ENCODE peak calls at places on chromosomes 6 and 20, in nine cellular contexts. Q is uterus, F is GM06990, A is AG09319, M is fibroblast of villous mesenchyme, N is RWPE1, X is H1, L is GM13977, Z is fibroblast of lung. I is an unnamed sample.

GRCh38 chr6:88662653-88663174 is 300.7 kb downstream of the RNGTT start:
- DNase-seq in X (no peak), N (no peak), L (peak; percentile 10), Q (no peak), F (peak; percentile 46), M (no peak), Z (no peak), A (no peak), I (peak; percentile 26)

GRCh38 chr6:113129991-113130390 is 727.2 kb upstream of the MARCKS start:
- DNase-seq in F (no peak), Q (no peak), M (no peak), X (no peak), Z (no peak), A (no peak), L (no peak), N (no peak), I (no peak)

GRCh38 chr6:32086661-32087573 is 22.2 kb downstream of the TNXB start:
- DNase-seq in X (peak; percentile 63), A (peak; percentile 44), F (peak; percentile 48), Z (peak; percentile 57), Q (no peak), L (peak; percentile 77), N (peak; percentile 49), M (peak; percentile 78), I (peak; percentile 78)

GRCh38 chr20:21364413-21364812 is 32.9 kb downstream of the NKX2-4 start:
- DNase-seq in M (no peak), X (no peak), Z (no peak), F (no peak), N (no peak), A (no peak), Q (no peak), L (no peak), I (no peak)

GRCh38 chr6:137717074-137718073 is 149.7 kb upstream of the TNFAIP3 start:
- DNase-seq in Q (no peak), X (no peak), F (no peak), L (no peak), N (no peak), M (no peak), Z (no peak), A (no peak), I (no peak)

GRCh38 chr6:17740559-17741220 is 34.0 kb upstream of the NUP153 start:
- DNase-seq in A (no peak), M (no peak), Q (no peak), N (no peak), X (no peak), F (no peak), L (no peak), Z (no peak), I (no peak)

GRCh38 chr6:138570716-138571020 is 71.4 kb upstream of the NHSL1 start:
- DNase-seq in X (no peak), Q (no peak), A (no peak), F (no peak), M (no peak), Z (peak; percentile 23), L (no peak), N (no peak), I (no peak)

GRCh38 chr20:5822569-5822968 is 72.4 kb downstream of the SHLD1 start:
- DNase-seq in X (no peak), F (no peak), L (no peak), N (no peak), Q (no peak), M (no peak), A (no peak), Z (no peak), I (no peak)

GRCh38 chr6:85081102-85081501 is 316.7 kb upstream of the TBX18 start:
- DNase-seq in N (no peak), X (no peak), L (no peak), F (no peak), Z (no peak), Q (no peak), A (no peak), M (no peak), I (no peak)

GRCh38 chr6:29724937-29725869 is 2.0 kb downstream of the HLA-F start:
- DNase-seq in A (no peak), L (no peak), Q (no peak), F (no peak), Z (no peak), M (no peak), N (no peak), X (no peak), I (no peak)

GRCh38 chr6:29725981-29726380 is 2.7 kb downstream of the HLA-F start:
- DNase-seq in M (no peak), Z (no peak), N (no peak), A (no peak), X (no peak), L (no peak), F (no peak), Q (no peak), I (no peak)

GRCh38 chr6:29722773-29723665 is at the start of gene HLA-F:
- DNase-seq in M (peak; percentile 88), N (peak; percentile 92), L (peak; percentile 90), Z (peak; percentile 59), X (peak; percentile 83), F (peak; percentile 79), A (peak; percentile 49), Q (peak; percentile 85), I (peak; percentile 94)

GRCh38 chr6:29723666-29724588 is 693 bp downstream of the HLA-F start:
- DNase-seq in N (peak; percentile 30), X (peak; percentile 83), L (peak; percentile 78), F (peak; percentile 72), A (no peak), Q (peak; percentile 59), M (peak; percentile 14), Z (no peak), I (peak; percentile 88)

GRCh38 chr6:29720863-29721262 is 2.4 kb upstream of the HLA-F start:
- DNase-seq in Q (no peak), N (no peak), L (no peak), Z (no peak), A (no peak), X (no peak), M (no peak), F (no peak), I (no peak)
- TF ChIP-seq CTCF in Q (no peak), N (peak; percentile 6), L (peak; percentile 38), Z (no peak), A (no peak), X (peak; percentile 54), M (no peak), F (peak; percentile 45), I (peak; percentile 28)

GRCh38 chr6:102619585-102619984 is 1226.1 kb downstream of the GRIK2 start:
- DNase-seq in N (peak; percentile 30), L (peak; percentile 2), Z (no peak), F (no peak), A (no peak), M (peak; percentile 1), X (no peak), Q (no peak), I (no peak)
- TF ChIP-seq CTCF in N (peak; percentile 51), L (peak; percentile 47), Z (no peak), F (peak; percentile 32), A (no peak), M (peak; percentile 29), X (no peak), Q (no peak), I (no peak)

GRCh38 chr20:18202966-18203365 is 65.3 kb downstream of the KAT14 start:
- DNase-seq in F (no peak), A (no peak), N (no peak), Z (no peak), M (no peak), L (no peak), Q (no peak), X (no peak), I (no peak)

GRCh38 chr20:18195931-18196330 is 58.3 kb downstream of the KAT14 start:
- DNase-seq in A (no peak), L (no peak), N (no peak), M (no peak), Q (no peak), F (no peak), X (no peak), Z (no peak), I (no peak)

DNA sequence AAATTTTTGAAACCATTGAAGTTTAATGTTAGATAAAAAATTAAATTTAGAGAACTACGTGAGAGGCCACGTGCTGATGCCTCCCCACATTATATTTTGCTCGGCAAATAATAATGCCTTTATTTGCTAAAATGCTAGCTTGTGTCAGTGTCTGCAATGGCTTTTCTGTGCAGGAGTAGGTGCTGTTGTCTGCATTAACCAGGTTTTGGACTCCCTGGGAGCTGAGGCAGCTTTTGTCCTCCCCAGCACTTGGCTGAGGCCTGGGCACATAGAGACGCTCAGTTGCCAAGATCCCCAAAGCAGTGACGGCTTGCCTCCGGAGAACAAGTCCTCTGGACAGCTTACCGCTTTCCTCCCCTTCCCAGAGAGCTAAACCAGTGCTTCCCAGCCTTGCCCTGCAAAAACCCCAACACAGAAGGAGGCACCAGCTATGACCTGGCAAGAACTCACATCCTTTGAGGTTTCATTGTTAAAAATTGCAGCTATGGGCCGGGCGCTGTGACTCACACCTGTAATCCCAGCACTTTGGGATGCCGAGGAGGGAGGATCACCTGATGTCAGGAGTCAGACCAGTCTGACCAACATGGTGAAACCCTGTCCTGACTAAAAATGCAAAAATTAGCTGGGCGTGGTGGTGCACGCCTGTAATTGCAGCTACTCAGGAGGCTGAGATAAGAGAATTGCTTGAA is 59.9 kb downstream of the KAT14 start:
- DNase-seq in L (no peak), X (peak; percentile 33), F (no peak), A (no peak), Z (no peak), N (peak; percentile 78), Q (no peak), M (no peak), I (no peak)
- TF ChIP-seq CTCF in L (no peak), X (no peak), F (no peak), A (no peak), Z (no peak), N (no peak), Q (no peak), M (no peak), I (no peak)

DNA sequence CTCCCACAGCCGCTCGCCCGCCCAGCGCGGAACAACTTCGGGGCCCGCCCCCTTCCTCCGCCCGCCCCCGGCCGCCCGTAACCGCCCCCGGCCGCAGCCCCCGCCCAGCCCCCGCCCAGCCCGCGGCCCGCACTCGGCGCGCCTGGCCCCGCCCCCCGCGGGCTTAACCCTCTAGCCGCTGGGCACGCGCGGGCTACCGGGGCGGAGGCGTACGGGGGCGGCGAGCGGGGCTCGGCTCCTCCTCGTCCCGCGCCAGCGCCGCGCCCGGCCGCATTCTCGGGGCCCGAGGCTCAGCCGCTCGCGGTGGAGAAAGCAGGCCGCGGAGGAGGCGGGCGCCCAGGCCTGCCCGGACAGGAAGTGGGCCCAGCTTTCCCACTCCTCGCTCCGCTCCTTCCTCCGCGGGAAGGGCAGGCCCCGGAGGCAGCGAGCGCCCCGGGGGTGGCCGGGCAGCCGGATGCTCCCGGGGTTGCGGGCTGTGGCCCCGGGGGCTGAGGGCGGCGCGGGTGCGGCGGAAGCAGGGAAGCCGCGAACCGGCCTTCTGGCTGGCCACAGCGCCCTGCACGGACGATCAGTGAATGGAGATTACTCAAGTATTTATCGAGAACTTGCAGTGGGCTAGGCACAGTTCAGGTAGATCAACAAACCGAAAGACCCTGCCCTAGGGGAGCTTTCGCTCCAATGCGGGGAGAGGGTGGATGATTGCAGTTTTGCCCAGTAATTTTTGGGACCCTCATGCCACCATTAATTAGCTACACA is at the start of gene TRAM2:
- DNase-seq in Z (peak; percentile 84), L (peak; percentile 88), F (peak; percentile 84), M (peak; percentile 86), X (peak; percentile 85), Q (peak; percentile 87), N (peak; percentile 77), A (peak; percentile 65), I (peak; percentile 84)
- TF ChIP-seq CTCF in Z (peak; percentile 5), L (peak; percentile 21), F (peak; percentile 9), M (peak; percentile 11), X (peak; percentile 20), Q (no peak), N (no peak), A (no peak), I (no peak)